ENCODE peak calls at places on chromosomes 7 and 10, in five cellular contexts. X is prostate gland, D is uterus, C is transverse colon, L is tibial nerve. Y is an unnamed sample.

GRCh38 chr7:28986723-28987122 is 28.6 kb upstream of the TRIL start:
- DNase-seq in X (no peak), D (peak), C (no peak), L (peak), Y (peak)

GRCh38 chr7:4694653-4695335 is 12.7 kb downstream of the FOXK1 start:
- DNase-seq in X (no peak), D (peak), C (peak), L (peak), Y (peak)

GRCh38 chr7:101956130-101956529 is 138.7 kb downstream of the CUX1 start:
- DNase-seq in X (no peak), D (no peak), C (no peak), L (no peak), Y (no peak)

GRCh38 chr7:142482899-142483658 is 225.2 kb upstream of the PRSS58 start:
- DNase-seq in X (peak), D (no peak), C (peak), L (peak), Y (peak)

GRCh38 chr7:73809454-73810090 is 21.2 kb upstream of the CLDN4 start:
- DNase-seq in X (no peak), D (no peak), C (peak), L (no peak), Y (no peak)

GRCh38 chr7:66326501-66327180 is 121.5 kb downstream of the TPST1 start:
- DNase-seq in X (no peak), D (no peak), C (no peak), L (no peak), Y (no peak)

GRCh38 chr7:159122276-159122675 is 22.4 kb downstream of the VIPR2 start:
- DNase-seq in X (no peak), D (no peak), C (no peak), L (no peak), Y (no peak)

GRCh38 chr10:24720096-24720495 is 3.6 kb downstream of the ARHGAP21 start:
- DNase-seq in X (no peak), D (no peak), C (no peak), L (no peak), Y (no peak)

GRCh38 chr10:59753267-59753666 is at the start of gene MRLN:
- DNase-seq in X (no peak), D (no peak), C (no peak), L (no peak), Y (no peak)

GRCh38 chr10:3310016-3310415 is 137.4 kb upstream of the PITRM1 start:
- DNase-seq in X (no peak), D (no peak), C (no peak), L (no peak), Y (no peak)

GRCh38 chr7:134618756-134619530 is 27.7 kb upstream of the BPGM start:
- DNase-seq in X (no peak), D (no peak), C (no peak), L (no peak), Y (no peak)

GRCh38 chr7:111650456-111650999 is 88.2 kb upstream of the IMMP2L start:
- DNase-seq in X (no peak), D (no peak), C (no peak), L (no peak), Y (no peak)

GRCh38 chr10:28250782-28251181 is 52.1 kb downstream of the MPP7 start:
- DNase-seq in X (no peak), D (no peak), C (no peak), L (no peak), Y (no peak)

GRCh38 chr10:93859049-93859655 is 34.6 kb upstream of the SLC35G1 start:
- DNase-seq in X (no peak), D (no peak), C (no peak), L (no peak), Y (no peak)

DNA sequence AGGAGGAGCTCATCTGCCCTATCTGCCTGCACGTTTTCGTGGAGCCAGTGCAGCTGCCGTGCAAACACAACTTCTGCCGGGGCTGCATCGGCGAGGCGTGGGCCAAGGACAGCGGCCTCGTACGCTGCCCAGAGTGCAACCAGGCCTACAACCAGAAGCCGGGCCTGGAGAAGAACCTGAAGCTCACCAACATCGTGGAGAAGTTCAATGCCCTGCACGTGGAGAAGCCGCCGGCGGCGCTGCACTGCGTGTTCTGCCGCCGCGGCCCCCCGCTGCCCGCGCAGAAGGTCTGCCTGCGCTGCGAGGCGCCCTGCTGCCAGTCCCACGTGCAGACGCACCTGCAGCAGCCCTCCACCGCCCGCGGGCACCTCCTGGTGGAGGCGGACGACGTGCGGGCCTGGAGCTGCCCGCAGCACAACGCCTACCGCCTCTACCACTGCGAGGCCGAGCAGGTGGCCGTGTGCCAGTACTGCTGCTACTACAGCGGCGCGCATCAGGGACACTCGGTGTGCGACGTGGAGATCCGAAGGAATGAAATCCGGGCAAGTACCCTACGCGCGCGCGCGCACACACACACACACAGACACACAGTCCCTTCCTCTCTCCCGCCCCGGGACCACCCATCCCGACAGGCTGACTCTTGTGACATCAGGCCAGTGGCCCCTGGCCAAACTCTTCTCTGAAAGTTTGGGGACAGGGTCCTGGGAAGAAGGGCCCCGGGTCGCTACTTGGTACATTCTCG is 538 bp downstream of the TRIM8 start:
- DNase-seq in X (peak), D (peak), C (peak), L (peak), Y (peak)
- TF ChIP-seq POLR2A in X (peak), D (no peak), C (peak), L (no peak), Y (no peak)

DNA sequence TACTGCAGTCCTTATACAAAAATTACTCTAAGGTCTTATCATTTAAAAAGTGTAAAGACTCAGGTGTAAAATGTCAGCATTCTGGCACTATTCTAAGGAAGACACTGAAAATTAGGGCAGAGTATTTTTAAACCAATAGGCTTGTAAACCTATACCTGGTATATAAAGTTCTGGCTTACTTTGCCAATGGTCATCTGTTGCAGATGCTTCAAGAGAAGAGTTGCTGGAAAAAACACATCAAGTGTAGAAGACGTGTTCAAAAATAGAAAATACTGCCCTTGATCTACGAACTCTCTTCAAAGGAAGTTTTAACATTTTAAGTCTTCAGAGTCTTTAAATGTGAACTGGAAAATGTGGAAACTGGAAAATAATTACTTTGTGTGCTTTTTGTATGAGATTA is 23.9 kb downstream of the NT5C3A start:
- DNase-seq in X (no peak), D (no peak), C (no peak), L (no peak), Y (no peak)
- TF ChIP-seq POLR2A in X (no peak), D (no peak), C (no peak), L (no peak), Y (no peak)

DNA sequence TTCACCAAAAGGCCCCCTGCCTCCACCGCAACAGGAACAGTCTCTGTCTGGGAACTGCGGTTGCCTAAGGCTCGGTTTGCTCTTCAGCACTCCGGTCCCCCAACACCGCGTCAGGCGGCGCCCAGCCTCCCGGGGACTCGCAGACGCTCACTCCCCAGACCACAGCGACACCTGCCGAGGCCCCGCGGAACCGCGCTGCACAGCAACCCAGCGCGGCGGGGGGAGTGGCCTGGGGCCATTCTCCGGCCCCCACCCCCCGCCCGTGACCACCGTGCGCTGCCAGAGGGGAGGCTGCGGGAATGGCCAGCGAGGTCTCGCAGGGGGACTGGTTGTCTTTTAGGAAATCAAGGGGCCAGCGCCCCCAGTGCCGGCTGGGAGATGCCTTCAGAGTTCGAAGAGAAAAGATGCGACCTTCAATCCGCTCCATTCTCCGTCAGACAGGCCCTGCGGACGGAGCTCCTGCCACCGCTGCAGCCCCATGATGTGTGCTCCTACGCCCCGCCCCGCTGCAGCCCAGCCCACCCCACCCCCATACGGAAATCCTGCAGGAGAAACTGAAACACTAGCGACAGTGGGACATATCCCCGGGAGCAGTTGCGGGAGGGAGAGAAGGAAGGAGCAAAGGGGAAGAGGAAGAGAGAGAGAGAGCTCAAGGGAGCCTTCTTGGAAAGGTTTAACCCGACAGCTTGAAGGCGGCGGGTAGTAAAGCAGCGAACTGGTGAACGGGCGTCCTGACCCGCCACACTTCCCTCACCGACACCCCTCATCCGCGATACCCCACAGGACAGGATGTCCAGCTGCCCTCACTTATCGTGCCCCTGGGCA is 137.4 kb upstream of the CDCA7L start:
- DNase-seq in X (peak), D (peak), C (peak), L (peak), Y (peak)
- TF ChIP-seq POLR2A in X (no peak), D (no peak), C (peak), L (no peak), Y (peak)

DNA sequence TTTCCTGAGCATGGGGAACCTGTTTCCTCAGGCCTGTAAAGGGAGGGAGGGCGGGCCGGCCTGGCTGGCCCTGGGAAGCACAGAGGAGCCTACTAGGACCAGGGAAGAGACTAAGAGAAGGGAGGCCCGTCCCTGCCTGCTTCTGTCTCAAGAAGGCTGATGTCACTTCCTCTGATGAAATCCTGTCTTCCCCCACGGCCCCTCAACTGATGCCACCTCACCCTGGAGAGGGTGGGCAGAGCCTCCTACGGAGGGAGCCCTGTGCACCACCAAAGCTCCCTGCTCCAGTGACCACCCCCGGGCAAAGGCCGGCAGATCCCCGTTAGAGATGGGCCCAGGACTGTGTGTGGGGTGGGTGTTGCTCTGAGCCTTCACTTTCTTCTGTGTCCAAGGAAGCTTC is 1.0 kb upstream of the PILRA start:
- DNase-seq in X (no peak), D (no peak), C (no peak), L (no peak), Y (peak)
- TF ChIP-seq POLR2A in X (no peak), D (no peak), C (no peak), L (no peak), Y (no peak)

GRCh38 chr10:31758495-31758894 is 170.1 kb downstream of the ARHGAP12 start:
- DNase-seq in X (no peak), D (no peak), C (no peak), L (peak), Y (no peak)

GRCh38 chr10:31759816-31760626 is 168.6 kb downstream of the ARHGAP12 start:
- DNase-seq in X (peak), D (peak), C (peak), L (peak), Y (peak)

GRCh38 chr10:31757831-31758230 is 170.8 kb downstream of the ARHGAP12 start:
- DNase-seq in X (no peak), D (no peak), C (no peak), L (peak), Y (no peak)

GRCh38 chr10:31760674-31761081 is 168.0 kb downstream of the ARHGAP12 start:
- DNase-seq in X (no peak), D (no peak), C (no peak), L (no peak), Y (peak)

GRCh38 chr10:31759124-31759798 is 169.4 kb downstream of the ARHGAP12 start:
- DNase-seq in X (peak), D (peak), C (peak), L (peak), Y (peak)
- TF ChIP-seq POLR2A in X (peak), D (peak), C (peak), L (no peak), Y (peak)

DNA sequence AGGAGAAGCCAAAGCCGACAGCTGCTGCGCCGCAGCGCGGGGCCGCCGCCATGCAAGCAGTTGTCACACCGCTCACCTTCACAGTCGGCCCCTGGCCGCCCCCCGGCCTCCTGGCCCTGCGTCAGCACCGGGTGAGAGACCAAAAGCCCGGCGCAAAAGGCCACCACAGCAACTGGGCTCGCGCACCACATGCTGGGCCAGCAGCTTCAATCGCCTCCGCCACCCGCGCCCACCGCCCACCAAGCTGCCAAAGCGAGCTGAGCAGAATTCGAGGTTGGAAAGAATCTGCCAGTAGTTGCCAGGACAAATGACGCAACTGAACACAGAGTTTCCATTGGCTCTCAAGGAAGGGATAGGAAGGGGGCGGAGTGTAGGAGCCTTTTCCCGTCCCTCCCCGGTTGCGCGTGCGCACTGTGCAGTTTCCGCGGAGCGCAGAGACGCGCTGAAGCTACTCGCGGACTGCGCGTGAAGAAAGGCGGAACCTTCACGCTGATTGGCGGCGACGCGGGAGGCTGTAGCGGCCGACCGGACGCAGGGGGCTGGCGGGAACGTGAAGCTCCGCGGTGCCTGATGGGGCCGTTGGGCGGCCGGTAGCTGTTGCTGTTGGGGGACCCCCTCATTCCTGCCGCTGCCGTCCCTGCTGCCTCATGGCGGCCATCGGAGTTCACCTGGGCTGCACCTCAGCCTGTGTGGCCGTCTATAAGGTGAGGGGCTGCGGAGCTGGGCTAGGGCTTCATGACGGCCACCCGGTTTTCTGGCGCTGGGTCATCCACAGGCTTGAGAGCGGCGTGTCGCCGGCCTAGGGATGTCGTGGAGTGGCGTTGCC is at the start of the genes CDNF, HSPA14 and MSANTD7:
- DNase-seq in X (peak), D (peak), C (peak), L (peak), Y (peak)
- TF ChIP-seq POLR2A in X (peak), D (peak), C (peak), L (peak), Y (peak)

Y was measured in body of pancreas.